ENCODE peak calls at places on chromosomes 12 and 14, in four cellular contexts. D, O, V and F are unnamed samples. For H3K27me3 and H3K36me3, the result is how much of the 10 kb centered on the place peaks cover.

GRCh38 chr12:61808856-61809255 is 451.3 kb upstream of the USP15 start:
- DNase-seq in D (no peak), O (no peak), V (no peak), F (no peak)

GRCh38 chr14:74954232-74954946 is 1.0 kb downstream of the PGF start:
- DNase-seq in D (no peak), O (peak), V (no peak), F (no peak)

GRCh38 chr12:1993341-1993740 is 10.9 kb downstream of the DCP1B start:
- DNase-seq in D (peak), O (no peak), V (no peak), F (peak)

GRCh38 chr12:124804011-124804621 is 59.5 kb downstream of the SCARB1 start:
- DNase-seq in D (peak), O (no peak), V (peak), F (no peak)

GRCh38 chr14:101004954-101005353 is 101.4 kb upstream of the RTL1 start:
- DNase-seq in D (peak), O (no peak), V (no peak), F (no peak)

GRCh38 chr12:1474567-1475153 is 119.7 kb downstream of the FBXL14 start:
- DNase-seq in D (peak), O (no peak), V (no peak), F (peak)

GRCh38 chr12:124309744-124310143 is 14.9 kb downstream of the RFLNA start:
- DNase-seq in D (no peak), O (no peak), V (no peak), F (no peak)

GRCh38 chr12:47730341-47730744 is 5.1 kb upstream of the ENDOU start:
- DNase-seq in D (no peak), O (no peak), V (no peak), F (no peak)

GRCh38 chr12:6821271-6821673 is 349 bp upstream of the GPR162 start:
- DNase-seq in D (peak), O (peak), V (no peak), F (no peak)

GRCh38 chr12:47894652-47895051 is 10.1 kb downstream of the VDR start:
- DNase-seq in D (no peak), O (no peak), V (no peak), F (no peak)

GRCh38 chr14:67461341-67461985 is 27.1 kb downstream of the TMEM229B start:
- DNase-seq in D (no peak), O (no peak), V (no peak), F (no peak)

GRCh38 chr12:131132118-131132892 is 178.6 kb downstream of the ADGRD1 start:
- DNase-seq in D (no peak), O (peak), V (no peak), F (no peak)

GRCh38 chr12:127438512-127439244 is 828.3 kb upstream of the TMEM132C start:
- DNase-seq in D (no peak), O (no peak), V (no peak), F (no peak)

GRCh38 chr12:3896851-3897351 is 23.7 kb upstream of the PARP11 start:
- DNase-seq in D (no peak), O (peak), V (no peak), F (no peak)

GRCh38 chr12:51390457-51391046 is 654 bp downstream of the GALNT6 start:
- DNase-seq in D (no peak), O (no peak), V (no peak), F (no peak)

GRCh38 chr12:65306603-65307501 is 28.4 kb downstream of the MSRB3 start:
- DNase-seq in D (peak), O (peak), V (no peak), F (no peak)

GRCh38 chr12:32739279-32739678 is 16.4 kb downstream of the YARS2 start:
- DNase-seq in D (no peak), O (no peak), V (no peak), F (no peak)

GRCh38 chr14:99971087-99971928 is 93.9 kb upstream of the EVL start:
- DNase-seq in D (peak), O (peak), V (peak), F (no peak)

GRCh38 chr14:47549886-47550285 is 125.5 kb downstream of the MDGA2 start:
- DNase-seq in D (no peak), O (no peak), V (no peak), F (no peak)

GRCh38 chr12:6962285-6963015 is 8.0 kb downstream of the PHB2 start:
- DNase-seq in D (no peak), O (peak), V (no peak), F (no peak)

GRCh38 chr12:51460519-51460918 is 35.9 kb downstream of the SLC4A8 start:
- DNase-seq in D (peak), O (no peak), V (no peak), F (no peak)

GRCh38 chr12:119158004-119158776 is 20.5 kb upstream of the HSPB8 start:
- DNase-seq in D (no peak), O (peak), V (no peak), F (no peak)

GRCh38 chr14:89508863-89509262 is 91.8 kb upstream of the FOXN3 start:
- DNase-seq in D (no peak), O (no peak), V (no peak), F (no peak)

GRCh38 chr14:35159742-35160409 is 37.5 kb downstream of the PRORP start:
- DNase-seq in D (peak), O (no peak), V (no peak), F (peak)

GRCh38 chr14:99321955-99322730 is 50.1 kb upstream of the BCL11B start:
- DNase-seq in D (no peak), O (no peak), V (no peak), F (no peak)

GRCh38 chr12:124856132-124856841 is 7.4 kb downstream of the SCARB1 start:
- DNase-seq in D (no peak), O (peak), V (no peak), F (no peak)

GRCh38 chr14:90677484-90678045 is 138.7 kb downstream of the TTC7B start:
- DNase-seq in D (peak), O (no peak), V (no peak), F (no peak)

GRCh38 chr12:106246891-106247730 is 709 bp downstream of the CKAP4 start:
- DNase-seq in D (no peak), O (peak), V (no peak), F (no peak)
- TF ChIP-seq CTCF in D (no peak), O (no peak), V (peak), F (peak)

DNA sequence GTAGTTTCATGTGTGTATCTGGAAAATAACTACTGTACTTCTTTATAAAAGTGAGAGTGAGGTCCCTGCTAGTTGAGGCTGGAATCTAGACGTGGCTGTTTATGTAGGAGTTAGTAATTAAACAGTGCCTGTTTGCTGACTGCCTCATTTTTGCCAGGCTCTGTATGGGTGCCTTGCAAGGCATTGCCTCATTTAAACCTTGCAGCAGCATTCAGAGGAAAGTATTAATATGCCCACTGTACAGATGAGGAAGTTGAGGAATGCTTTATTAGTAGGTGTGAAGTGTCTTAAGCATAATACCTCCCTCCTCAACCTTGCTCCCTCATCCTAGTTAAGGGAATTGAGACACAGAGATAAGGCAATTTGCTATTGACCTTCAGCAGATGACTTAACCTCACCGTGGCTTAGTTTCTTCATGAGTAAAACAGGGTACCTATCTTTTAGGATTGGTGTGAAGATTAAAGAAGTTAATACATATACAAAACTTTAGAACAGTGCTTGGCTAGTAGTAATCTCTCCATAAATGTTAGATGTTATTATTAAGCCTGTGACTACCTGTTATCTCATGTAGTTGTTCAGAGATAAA is 28.7 kb downstream of the PPM1A start:
- DNase-seq in D (no peak), O (no peak), V (no peak), F (no peak)
- H3K27me3 ChIP-seq in D (under half), O (under half), V (under half), F (under half)

DNA sequence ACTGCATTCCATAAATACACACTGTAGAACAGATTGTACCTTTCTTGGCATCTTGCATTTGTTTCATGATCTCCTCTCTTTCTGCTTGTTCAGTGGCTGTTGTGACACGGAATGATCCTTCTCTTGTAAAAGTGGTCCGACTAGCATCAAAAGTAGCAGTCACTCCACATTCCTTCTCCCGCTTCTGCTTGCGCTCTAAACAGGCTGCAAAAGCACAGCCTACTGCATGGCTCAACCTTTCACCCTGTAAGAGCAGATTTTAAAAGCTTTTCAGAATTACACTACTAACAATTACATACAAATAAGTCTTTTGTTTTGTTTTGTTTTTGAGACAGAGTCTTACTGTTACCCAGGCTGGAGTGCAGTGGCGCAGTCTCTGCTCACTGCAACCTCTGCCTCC is 49.8 kb downstream of the PAPLN start:
- DNase-seq in D (no peak), O (no peak), V (no peak), F (no peak)
- H3K36me3 ChIP-seq in D (under half), O (under half), V (under half), F (under half)

GRCh38 chr14:103909531-103910261 is 18.6 kb upstream of the TDRD9 start:
- DNase-seq in D (no peak), O (no peak), V (no peak), F (no peak)

GRCh38 chr14:103910262-103910935 is 17.9 kb upstream of the TDRD9 start:
- DNase-seq in D (peak), O (peak), V (peak), F (peak)

GRCh38 chr14:103910984-103911383 is 17.3 kb upstream of the TDRD9 start:
- DNase-seq in D (no peak), O (no peak), V (no peak), F (no peak)

GRCh38 chr14:103905861-103906456 is 22.3 kb upstream of the TDRD9 start:
- DNase-seq in D (no peak), O (no peak), V (no peak), F (no peak)

DNA sequence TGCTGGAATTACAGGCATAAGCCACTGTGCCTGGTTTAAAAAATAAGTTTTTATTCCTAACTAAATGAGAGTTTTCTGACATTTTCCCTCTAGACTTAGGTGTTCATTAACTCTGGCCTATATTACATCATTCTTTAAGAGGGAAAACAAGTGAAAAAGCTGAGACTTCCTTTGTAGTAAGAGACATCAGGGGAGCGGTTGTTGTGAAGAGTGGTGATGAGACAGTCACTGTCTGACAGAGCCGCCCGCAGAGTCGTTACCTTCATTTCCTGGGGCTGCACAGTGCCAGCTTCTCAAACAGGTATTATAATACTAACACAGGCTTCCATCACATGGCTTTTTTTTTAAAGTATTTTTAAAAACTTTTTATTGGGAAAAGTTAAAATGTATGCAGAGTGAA is 19.7 kb upstream of the TDRD9 start:
- DNase-seq in D (no peak), O (no peak), V (no peak), F (no peak)
- TF ChIP-seq CTCF in D (no peak), O (no peak), V (no peak), F (no peak)

DNA sequence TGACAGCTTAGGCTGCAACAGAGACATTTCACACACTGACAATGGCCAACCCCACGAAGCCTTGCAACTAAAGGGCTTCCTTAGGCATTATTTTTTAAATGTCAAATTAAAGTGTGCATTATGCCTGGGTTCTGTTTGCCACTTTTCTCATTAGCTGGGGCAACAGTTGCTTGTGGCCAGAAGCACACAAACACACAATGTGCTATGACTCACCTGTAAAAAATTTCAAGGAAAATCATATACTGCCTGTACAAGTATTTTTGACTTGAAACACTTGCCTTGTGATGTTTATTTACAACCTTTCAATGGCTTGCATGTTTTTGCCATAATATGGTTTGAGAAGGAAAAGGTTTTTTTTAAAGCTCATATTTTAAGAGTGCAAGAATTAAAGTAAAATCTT is 1.9 kb downstream of the NTN4 start:
- DNase-seq in D (peak), O (no peak), V (no peak), F (no peak)
- H3K27me3 ChIP-seq in D (under half), O (under half), V (under half), F (under half)

GRCh38 chr12:101727098-101727497 is 12.2 kb downstream of the SYCP3 start:
- DNase-seq in D (peak), O (no peak), V (no peak), F (no peak)

GRCh38 chr12:101733166-101733565 is 6.1 kb downstream of the SYCP3 start:
- DNase-seq in D (no peak), O (no peak), V (no peak), F (no peak)

GRCh38 chr12:101732318-101732717 is 6.9 kb downstream of the SYCP3 start:
- DNase-seq in D (no peak), O (no peak), V (no peak), F (no peak)

DNA sequence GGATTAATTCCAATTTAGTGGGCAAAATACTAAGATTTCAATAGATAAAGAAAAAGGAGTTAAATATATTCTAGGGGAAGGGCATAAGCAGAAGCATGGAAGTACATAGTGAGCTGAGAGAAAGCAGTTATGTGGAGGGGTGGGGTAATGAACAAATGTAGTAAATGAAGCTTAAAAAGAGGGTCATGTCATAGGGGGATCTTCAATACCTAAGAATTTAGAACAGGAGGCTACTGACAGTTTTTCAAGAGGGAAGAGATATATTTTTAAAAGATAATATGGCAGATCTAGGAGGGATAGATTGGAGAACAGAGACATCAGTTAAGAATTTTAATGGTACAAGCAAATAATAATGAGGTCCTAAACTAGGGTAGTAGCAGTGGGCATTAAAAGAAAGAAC is 9.4 kb downstream of the SYCP3 start:
- DNase-seq in D (no peak), O (no peak), V (no peak), F (no peak)
- H3K36me3 ChIP-seq in D (under half), O (under half), V (under half), F (under half)